ENCODE peak calls at places on chromosomes 6 and 20, in nine cellular contexts. One of them, this sample, is unnamed. For H3K4me1 and H3K36me3, the result is how much of the 10 kb centered on the place peaks cover.

GRCh38 chr6:165661416-165662001 is 1.5 kb downstream of the PDE10A start:
- DNase-seq in HCT116: no peak
- DNase-seq in OCI-LY7: no peak
- DNase-seq in PC-3: no peak
- DNase-seq in hepatocyte: peak
- DNase-seq in GM23338: no peak
- DNase-seq in MM.1S: no peak
- DNase-seq in SK-N-SH: peak
- DNase-seq in neural progenitor cell: peak
- DNase-seq in this sample: no peak

GRCh38 chr6:88877893-88878292 is 85.5 kb downstream of the RNGTT start:
- DNase-seq in PC-3: no peak
- DNase-seq in GM23338: no peak
- DNase-seq in MM.1S: no peak
- DNase-seq in neural progenitor cell: no peak
- DNase-seq in hepatocyte: no peak
- DNase-seq in HCT116: no peak
- DNase-seq in SK-N-SH: no peak
- DNase-seq in OCI-LY7: no peak
- DNase-seq in this sample: no peak

GRCh38 chr6:15948930-15949900 is 179.7 kb upstream of the MYLIP start:
- DNase-seq in SK-N-SH: peak
- DNase-seq in GM23338: peak
- DNase-seq in OCI-LY7: no peak
- DNase-seq in hepatocyte: peak
- DNase-seq in neural progenitor cell: no peak
- DNase-seq in HCT116: no peak
- DNase-seq in MM.1S: no peak
- DNase-seq in PC-3: peak
- DNase-seq in this sample: no peak

GRCh38 chr20:45963059-45964011 is 8.7 kb downstream of the ZNF335 start:
- DNase-seq in GM23338: peak
- DNase-seq in OCI-LY7: peak
- DNase-seq in SK-N-SH: peak
- DNase-seq in neural progenitor cell: peak
- DNase-seq in PC-3: peak
- DNase-seq in HCT116: no peak
- DNase-seq in hepatocyte: peak
- DNase-seq in MM.1S: peak
- DNase-seq in this sample: peak

GRCh38 chr20:32007787-32008616 is 2.2 kb upstream of the CCM2L start:
- DNase-seq in MM.1S: no peak
- DNase-seq in hepatocyte: no peak
- DNase-seq in GM23338: peak
- DNase-seq in PC-3: no peak
- DNase-seq in OCI-LY7: no peak
- DNase-seq in HCT116: no peak
- DNase-seq in neural progenitor cell: peak
- DNase-seq in SK-N-SH: no peak
- DNase-seq in this sample: no peak

GRCh38 chr6:74932214-74932923 is 273.5 kb downstream of the COL12A1 start:
- DNase-seq in PC-3: no peak
- DNase-seq in SK-N-SH: no peak
- DNase-seq in OCI-LY7: no peak
- DNase-seq in GM23338: no peak
- DNase-seq in neural progenitor cell: no peak
- DNase-seq in MM.1S: no peak
- DNase-seq in HCT116: no peak
- DNase-seq in hepatocyte: peak
- DNase-seq in this sample: peak

GRCh38 chr6:47727391-47727790 is 29.0 kb downstream of the ADGRF4 start:
- DNase-seq in HCT116: no peak
- DNase-seq in neural progenitor cell: no peak
- DNase-seq in OCI-LY7: no peak
- DNase-seq in SK-N-SH: no peak
- DNase-seq in GM23338: no peak
- DNase-seq in hepatocyte: no peak
- DNase-seq in PC-3: no peak
- DNase-seq in MM.1S: no peak
- DNase-seq in this sample: no peak

GRCh38 chr6:3726421-3726820 is 25.1 kb downstream of the PXDC1 start:
- DNase-seq in GM23338: no peak
- DNase-seq in hepatocyte: no peak
- DNase-seq in SK-N-SH: no peak
- DNase-seq in HCT116: no peak
- DNase-seq in MM.1S: no peak
- DNase-seq in PC-3: no peak
- DNase-seq in neural progenitor cell: no peak
- DNase-seq in OCI-LY7: no peak
- DNase-seq in this sample: peak

GRCh38 chr6:157954150-157955117 is 27.2 kb upstream of the SYNJ2 start:
- DNase-seq in HCT116: no peak
- DNase-seq in PC-3: peak
- DNase-seq in neural progenitor cell: peak
- DNase-seq in GM23338: peak
- DNase-seq in hepatocyte: peak
- DNase-seq in OCI-LY7: no peak
- DNase-seq in MM.1S: no peak
- DNase-seq in SK-N-SH: no peak
- DNase-seq in this sample: peak

GRCh38 chr6:2818593-2818992 is 23.1 kb downstream of the SERPINB1 start:
- DNase-seq in MM.1S: no peak
- DNase-seq in neural progenitor cell: no peak
- DNase-seq in OCI-LY7: no peak
- DNase-seq in hepatocyte: no peak
- DNase-seq in GM23338: no peak
- DNase-seq in SK-N-SH: no peak
- DNase-seq in HCT116: no peak
- DNase-seq in PC-3: peak
- DNase-seq in this sample: peak

GRCh38 chr6:53628354-53629119 is 37.0 kb downstream of the KLHL31 start:
- DNase-seq in OCI-LY7: no peak
- DNase-seq in SK-N-SH: no peak
- DNase-seq in MM.1S: no peak
- DNase-seq in PC-3: peak
- DNase-seq in neural progenitor cell: no peak
- DNase-seq in GM23338: no peak
- DNase-seq in hepatocyte: no peak
- DNase-seq in HCT116: no peak
- DNase-seq in this sample: peak

DNA sequence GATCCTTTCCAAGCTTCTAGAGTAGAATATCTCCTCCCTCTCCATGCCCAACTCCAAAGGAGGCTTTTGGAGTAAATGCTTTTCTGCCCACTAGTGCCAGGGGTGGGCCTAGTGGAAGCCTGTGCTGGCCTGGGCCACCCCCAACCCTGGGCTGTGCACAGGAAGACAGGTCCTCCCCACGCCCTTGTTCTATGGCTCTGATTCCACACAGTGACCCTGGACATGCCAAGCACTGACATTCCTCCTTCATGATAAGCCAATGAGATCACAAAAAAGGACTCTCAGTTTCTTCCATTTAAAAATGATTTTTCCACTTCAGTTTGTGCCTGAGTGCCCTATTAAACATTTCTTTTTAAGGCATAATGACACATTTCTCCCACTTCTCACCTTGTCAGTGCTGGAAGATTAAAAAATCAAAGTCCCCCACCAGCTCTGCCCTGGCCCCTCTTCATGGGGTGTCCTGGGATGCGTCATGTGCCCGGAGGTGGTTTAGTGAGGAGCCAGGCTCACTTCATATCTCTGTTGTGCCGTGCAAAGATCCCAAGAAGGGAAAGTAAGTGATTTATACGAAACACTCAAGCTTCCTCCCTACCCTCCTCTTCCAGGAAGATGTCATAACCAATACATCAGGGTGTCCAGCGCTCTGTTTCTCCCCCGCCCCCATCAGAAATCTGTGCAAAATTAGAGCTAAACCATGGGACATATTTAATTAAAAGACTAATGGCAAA is 255.0 kb downstream of the NRN1 start:
- DNase-seq in OCI-LY7: no peak
- DNase-seq in hepatocyte: no peak
- DNase-seq in SK-N-SH: no peak
- DNase-seq in neural progenitor cell: no peak
- DNase-seq in HCT116: no peak
- DNase-seq in PC-3: no peak
- DNase-seq in GM23338: no peak
- DNase-seq in MM.1S: no peak
- DNase-seq in this sample: peak
- H3K4me1 ChIP-seq in OCI-LY7: under half
- H3K4me1 ChIP-seq in hepatocyte: under half
- H3K4me1 ChIP-seq in SK-N-SH: under half
- H3K4me1 ChIP-seq in neural progenitor cell: under half
- H3K4me1 ChIP-seq in HCT116: under half
- H3K4me1 ChIP-seq in PC-3: under half
- H3K4me1 ChIP-seq in GM23338: under half
- H3K4me1 ChIP-seq in MM.1S: under half
- H3K4me1 ChIP-seq in this sample: under half

GRCh38 chr20:37426106-37426505 is 80.2 kb downstream of the SRC start:
- DNase-seq in hepatocyte: no peak
- DNase-seq in GM23338: no peak
- DNase-seq in SK-N-SH: no peak
- DNase-seq in PC-3: no peak
- DNase-seq in MM.1S: no peak
- DNase-seq in neural progenitor cell: no peak
- DNase-seq in HCT116: no peak
- DNase-seq in OCI-LY7: no peak
- DNase-seq in this sample: no peak
- TF ChIP-seq EZH2phosphoT487 in hepatocyte: no peak
- TF ChIP-seq EZH2phosphoT487 in GM23338: no peak
- TF ChIP-seq EZH2phosphoT487 in SK-N-SH: no peak
- TF ChIP-seq EZH2phosphoT487 in PC-3: no peak
- TF ChIP-seq EZH2phosphoT487 in MM.1S: no peak
- TF ChIP-seq EZH2phosphoT487 in neural progenitor cell: no peak
- TF ChIP-seq EZH2phosphoT487 in HCT116: no peak
- TF ChIP-seq EZH2phosphoT487 in OCI-LY7: no peak
- TF ChIP-seq EZH2phosphoT487 in this sample: no peak

GRCh38 chr20:21361266-21361665 is 36.1 kb downstream of the NKX2-4 start:
- DNase-seq in neural progenitor cell: no peak
- DNase-seq in GM23338: no peak
- DNase-seq in SK-N-SH: no peak
- DNase-seq in MM.1S: no peak
- DNase-seq in PC-3: peak
- DNase-seq in HCT116: no peak
- DNase-seq in OCI-LY7: no peak
- DNase-seq in hepatocyte: no peak
- DNase-seq in this sample: peak
- H3K36me3 ChIP-seq in neural progenitor cell: under half
- H3K36me3 ChIP-seq in GM23338: under half
- H3K36me3 ChIP-seq in SK-N-SH: half or more
- H3K36me3 ChIP-seq in MM.1S: under half
- H3K36me3 ChIP-seq in PC-3: half or more
- H3K36me3 ChIP-seq in HCT116: under half
- H3K36me3 ChIP-seq in OCI-LY7: half or more
- H3K36me3 ChIP-seq in hepatocyte: under half
- H3K36me3 ChIP-seq in this sample: under half

GRCh38 chr20:57155415-57155814 is 111.0 kb downstream of the BMP7 start:
- DNase-seq in PC-3: no peak
- DNase-seq in GM23338: no peak
- DNase-seq in neural progenitor cell: no peak
- DNase-seq in SK-N-SH: no peak
- DNase-seq in hepatocyte: no peak
- DNase-seq in HCT116: no peak
- DNase-seq in MM.1S: no peak
- DNase-seq in OCI-LY7: no peak
- DNase-seq in this sample: no peak

GRCh38 chr20:57156050-57156770 is 110.2 kb downstream of the BMP7 start:
- DNase-seq in MM.1S: no peak
- DNase-seq in neural progenitor cell: no peak
- DNase-seq in OCI-LY7: no peak
- DNase-seq in PC-3: no peak
- DNase-seq in SK-N-SH: no peak
- DNase-seq in hepatocyte: no peak
- DNase-seq in HCT116: no peak
- DNase-seq in GM23338: no peak
- DNase-seq in this sample: no peak

GRCh38 chr20:57159193-57159851 is 107.1 kb downstream of the BMP7 start:
- DNase-seq in hepatocyte: no peak
- DNase-seq in PC-3: no peak
- DNase-seq in SK-N-SH: no peak
- DNase-seq in OCI-LY7: no peak
- DNase-seq in MM.1S: no peak
- DNase-seq in HCT116: no peak
- DNase-seq in GM23338: peak
- DNase-seq in neural progenitor cell: no peak
- DNase-seq in this sample: no peak

GRCh38 chr20:57158474-57158873 is 108.0 kb downstream of the BMP7 start:
- DNase-seq in neural progenitor cell: no peak
- DNase-seq in HCT116: no peak
- DNase-seq in OCI-LY7: no peak
- DNase-seq in PC-3: no peak
- DNase-seq in GM23338: no peak
- DNase-seq in hepatocyte: no peak
- DNase-seq in SK-N-SH: no peak
- DNase-seq in MM.1S: no peak
- DNase-seq in this sample: no peak

GRCh38 chr20:57157106-57157691 is 109.2 kb downstream of the BMP7 start:
- DNase-seq in HCT116: no peak
- DNase-seq in neural progenitor cell: no peak
- DNase-seq in MM.1S: peak
- DNase-seq in OCI-LY7: no peak
- DNase-seq in PC-3: no peak
- DNase-seq in GM23338: no peak
- DNase-seq in SK-N-SH: no peak
- DNase-seq in hepatocyte: no peak
- DNase-seq in this sample: no peak
- H3K4me1 ChIP-seq in HCT116: under half
- H3K4me1 ChIP-seq in neural progenitor cell: under half
- H3K4me1 ChIP-seq in MM.1S: under half
- H3K4me1 ChIP-seq in OCI-LY7: under half
- H3K4me1 ChIP-seq in PC-3: under half
- H3K4me1 ChIP-seq in GM23338: under half
- H3K4me1 ChIP-seq in SK-N-SH: under half
- H3K4me1 ChIP-seq in hepatocyte: under half
- H3K4me1 ChIP-seq in this sample: under half

DNA sequence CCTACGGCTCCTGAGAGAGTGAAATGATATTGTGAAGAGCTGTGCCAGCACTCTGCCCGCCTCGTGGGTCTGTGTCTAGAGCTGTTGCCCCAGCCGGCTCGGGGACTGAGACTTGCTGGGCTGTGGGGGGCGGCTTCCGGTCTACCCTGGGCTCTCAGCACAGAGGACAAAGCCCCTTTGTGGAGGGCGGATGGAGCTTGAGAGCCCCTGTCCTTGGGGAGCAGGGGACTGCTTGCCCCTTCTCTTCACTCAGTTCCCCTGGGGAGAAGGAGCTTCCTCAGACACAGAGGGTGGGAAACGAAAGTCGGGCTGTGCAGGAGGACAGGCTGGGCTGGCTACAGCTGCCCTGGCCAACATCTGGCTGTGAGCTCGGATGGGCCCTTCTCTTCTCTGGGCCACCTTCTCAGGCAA is 11.0 kb downstream of the SRC start:
- DNase-seq in SK-N-SH: peak
- DNase-seq in PC-3: no peak
- DNase-seq in GM23338: no peak
- DNase-seq in OCI-LY7: no peak
- DNase-seq in neural progenitor cell: no peak
- DNase-seq in HCT116: no peak
- DNase-seq in MM.1S: no peak
- DNase-seq in hepatocyte: no peak
- DNase-seq in this sample: no peak
- TF ChIP-seq EZH2phosphoT487 in SK-N-SH: no peak
- TF ChIP-seq EZH2phosphoT487 in PC-3: no peak
- TF ChIP-seq EZH2phosphoT487 in GM23338: no peak
- TF ChIP-seq EZH2phosphoT487 in OCI-LY7: no peak
- TF ChIP-seq EZH2phosphoT487 in neural progenitor cell: no peak
- TF ChIP-seq EZH2phosphoT487 in HCT116: no peak
- TF ChIP-seq EZH2phosphoT487 in MM.1S: no peak
- TF ChIP-seq EZH2phosphoT487 in hepatocyte: no peak
- TF ChIP-seq EZH2phosphoT487 in this sample: no peak

This sample was measured in GM23248.